ENCODE peak calls at places on chromosome 2, in six cellular contexts. Y is nucleus accumbens, T is occipital lobe, Q is activated T-cell treated with anti-CD3 and anti-CD28 coated beads for 48 hours, K is HuH-7, H is iris pigment epithelial cell. B is an unnamed sample.

GRCh38 chr2:26590439-26590838 is 50.7 kb downstream of the CIB4 start:
- DNase-seq in Y (no peak), T (no peak), Q (no peak), K (no peak), H (no peak), B (no peak)

GRCh38 chr2:67572721-67573485 is 175.8 kb downstream of the ETAA1 start:
- DNase-seq in Y (no peak), T (no peak), Q (no peak), K (no peak), H (no peak), B (no peak)

GRCh38 chr2:232076736-232077135 is 115.2 kb downstream of the DIS3L2 start:
- DNase-seq in Y (no peak), T (no peak), Q (no peak), K (no peak), H (peak; percentile 28), B (no peak)

GRCh38 chr2:40173276-40173675 is 278.6 kb downstream of the SLC8A1 start:
- DNase-seq in Y (no peak), T (no peak), Q (no peak), K (no peak), H (no peak), B (no peak)

GRCh38 chr2:159202568-159203071 is 83.9 kb downstream of the WDSUB1 start:
- DNase-seq in Y (no peak), T (peak; percentile 20), Q (no peak), K (no peak), H (peak; percentile 99), B (no peak)

GRCh38 chr2:54569745-54570296 is 113.7 kb downstream of the SPTBN1 start:
- DNase-seq in Y (no peak), T (no peak), Q (no peak), K (no peak), H (no peak), B (no peak)

GRCh38 chr2:12685956-12686355 is 30.8 kb upstream of the TRIB2 start:
- DNase-seq in Y (no peak), T (no peak), Q (no peak), K (no peak), H (no peak), B (no peak)

GRCh38 chr2:233083782-233084181 is 23.6 kb downstream of the INPP5D start:
- DNase-seq in Y (no peak), T (no peak), Q (no peak), K (no peak), H (no peak), B (no peak)

GRCh38 chr2:240593703-240594451 is 7.3 kb downstream of the CAPN10 start:
- DNase-seq in Y (no peak), T (no peak), Q (no peak), K (no peak), H (no peak), B (no peak)

GRCh38 chr2:191679818-191680600 is 2.1 kb downstream of the NABP1 start:
- DNase-seq in Y (no peak), T (no peak), Q (no peak), K (no peak), H (peak; percentile 90), B (no peak)

GRCh38 chr2:184326076-184326475 is 272.3 kb upstream of the ZNF804A start:
- DNase-seq in Y (no peak), T (no peak), Q (no peak), K (no peak), H (no peak), B (no peak)

GRCh38 chr2:192194065-192194865 is 468 bp downstream of the TMEFF2 start:
- DNase-seq in Y (peak; percentile 31), T (peak; percentile 65), Q (peak; percentile 12), K (no peak), H (peak; percentile 26), B (peak; percentile 92)